ENCODE peak calls at places on chromosome 1, in ten cellular contexts. O is suprapubic skin, N is cardiac muscle cell, T is astrocyte of the cerebellum, X is IMR-90, K is psoas muscle, B is fibroblast of mammary gland, W is A549, U is colonic mucosa, M is body of pancreas. R is an unnamed sample.

GRCh38 chr1:211619033-211619996 is 40.4 kb upstream of the SLC30A1 start:
- DNase-seq in X (no peak), N (no peak), M (no peak), U (no peak), B (no peak), T (no peak), O (no peak), W (no peak), K (no peak), R (no peak)

GRCh38 chr1:59266927-59267293 is 30.0 kb upstream of the FGGY start:
- DNase-seq in K (no peak), B (no peak), N (no peak), U (no peak), M (no peak), X (no peak), W (no peak), O (no peak), T (no peak), R (no peak)

GRCh38 chr1:181178241-181178640 is 89.7 kb downstream of the IER5 start:
- DNase-seq in M (no peak), K (no peak), U (no peak), T (no peak), N (no peak), O (no peak), W (no peak), B (no peak), X (no peak), R (no peak)

GRCh38 chr1:192810253-192810880 is 1.5 kb downstream of the RGS2 start:
- DNase-seq in X (peak; percentile 82), O (no peak), U (peak; percentile 29), B (no peak), N (no peak), K (no peak), M (no peak), T (no peak), W (no peak), R (no peak)

GRCh38 chr1:31579374-31579773 is 3.1 kb downstream of the TINAGL1 start:
- DNase-seq in M (no peak), X (no peak), K (no peak), B (no peak), W (no peak), T (no peak), N (no peak), O (no peak), U (no peak), R (no peak)

GRCh38 chr1:27435566-27436203 is 43.3 kb downstream of the GPR3 start:
- DNase-seq in W (no peak), O (no peak), T (no peak), B (no peak), K (no peak), U (no peak), X (no peak), N (no peak), M (no peak), R (no peak)

GRCh38 chr1:155277896-155278688 is 829 bp downstream of the HCN3 start:
- DNase-seq in T (no peak), B (peak; percentile 12), O (peak; percentile 84), K (peak; percentile 69), X (peak; percentile 15), W (peak; percentile 86), N (peak; percentile 87), U (peak; percentile 78), M (peak; percentile 59), R (no peak)

GRCh38 chr1:209064850-209065249 is 518.7 kb upstream of the CAMK1G start:
- DNase-seq in X (no peak), U (no peak), W (no peak), O (no peak), B (no peak), N (no peak), T (no peak), M (no peak), K (no peak), R (no peak)

GRCh38 chr1:179587336-179587735 is 4.3 kb upstream of the TDRD5 start:
- DNase-seq in B (no peak), W (no peak), X (no peak), U (no peak), M (no peak), N (no peak), K (no peak), O (no peak), T (no peak), R (no peak)

GRCh38 chr1:179589524-179589923 is 2.1 kb upstream of the TDRD5 start:
- DNase-seq in N (no peak), X (no peak), O (no peak), B (peak; percentile 11), W (no peak), M (no peak), K (no peak), T (no peak), U (no peak), R (no peak)

GRCh38 chr1:179583869-179584268 is 7.8 kb upstream of the TDRD5 start:
- DNase-seq in N (no peak), M (no peak), W (no peak), X (no peak), T (no peak), B (no peak), O (no peak), K (no peak), U (no peak), R (no peak)

GRCh38 chr1:179588425-179589024 is 3.1 kb upstream of the TDRD5 start:
- DNase-seq in O (no peak), K (no peak), U (no peak), B (no peak), W (no peak), T (no peak), M (no peak), N (no peak), X (no peak), R (no peak)

DNA sequence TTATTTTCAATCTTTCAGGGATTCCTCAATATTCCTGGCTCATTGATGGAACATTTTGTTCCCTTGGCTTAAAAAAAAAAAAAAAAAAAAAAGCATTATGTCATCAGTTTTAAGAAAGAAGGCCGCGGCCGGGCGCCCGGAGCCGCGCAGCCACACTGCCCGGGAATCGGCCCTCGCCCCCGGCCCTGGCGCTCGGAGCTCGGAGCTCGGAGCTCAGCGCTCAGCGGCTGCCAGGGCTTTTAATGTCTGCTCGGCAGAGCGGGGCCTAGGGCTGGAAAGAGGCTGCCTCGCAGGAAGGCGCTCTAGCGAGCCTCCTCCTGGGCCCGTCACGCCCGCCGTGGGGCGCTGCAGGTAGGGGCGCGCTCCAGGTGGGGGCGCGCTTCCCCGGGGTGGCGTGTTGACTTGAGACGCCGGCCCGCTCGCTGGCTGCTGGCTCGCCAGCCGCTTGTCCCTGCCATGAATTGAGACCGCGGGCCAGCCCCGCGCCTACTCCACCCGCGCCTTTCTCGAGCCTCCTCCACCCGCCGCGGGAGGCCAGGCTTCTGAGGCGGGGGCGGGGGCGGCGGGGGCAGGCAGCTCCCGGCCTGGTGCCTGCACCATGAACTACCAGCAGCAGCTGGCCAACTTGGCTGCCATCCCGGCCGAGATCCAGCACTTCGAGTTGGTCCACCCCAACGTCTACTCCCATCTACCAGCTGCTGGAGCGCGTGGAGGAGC is 5.4 kb upstream of the TDRD5 start:
- DNase-seq in T (no peak), M (peak; percentile 75), N (peak; percentile 37), K (peak; percentile 56), O (peak; percentile 78), U (peak; percentile 72), W (peak; percentile 44), B (peak; percentile 21), X (no peak), R (no peak)
- TF ChIP-seq CTCF in T (peak; percentile 46), M (peak; percentile 59), N (peak; percentile 61), K (no peak), O (peak; percentile 60), U (peak; percentile 66), W (peak; percentile 79), B (no peak), X (peak; percentile 27), R (peak; percentile 42)

GRCh38 chr1:6450943-6451373 is 15.0 kb downstream of the TNFRSF25 start:
- DNase-seq in T (no peak), K (no peak), W (no peak), O (no peak), N (no peak), B (no peak), M (no peak), X (no peak), U (peak; percentile 93), R (no peak)
- H3K4me3 ChIP-seq in T (no peak overlapping the region), K (no peak overlapping the region), W (no peak overlapping the region), O (no peak overlapping the region), N (no peak overlapping the region), B (no peak overlapping the region), M (no peak overlapping the region), X (no peak overlapping the region), U (peak overlapping the region; percentile 13), R (no peak overlapping the region)

GRCh38 chr1:86503477-86504129 is 34.9 kb downstream of the CLCA1 start:
- DNase-seq in B (peak; percentile 22), W (no peak), K (peak; percentile 19), U (peak; percentile 48), X (peak; percentile 18), M (no peak), O (no peak), N (no peak), T (no peak), R (no peak)

GRCh38 chr1:86502721-86503430 is 34.1 kb downstream of the CLCA1 start:
- DNase-seq in N (no peak), O (no peak), X (no peak), M (no peak), T (no peak), K (no peak), W (no peak), U (peak; percentile 63), B (no peak), R (no peak)

GRCh38 chr1:86500731-86501130 is 32.0 kb downstream of the CLCA1 start:
- DNase-seq in X (peak; percentile 4), M (no peak), B (peak; percentile 30), T (no peak), N (no peak), W (no peak), U (no peak), O (no peak), K (no peak), R (no peak)

GRCh38 chr1:86504130-86504479 is 35.4 kb downstream of the CLCA1 start:
- DNase-seq in N (peak; percentile 63), M (no peak), X (no peak), T (no peak), W (no peak), O (no peak), K (no peak), B (no peak), U (no peak), R (no peak)

GRCh38 chr1:86499987-86500593 is 31.4 kb downstream of the CLCA1 start:
- DNase-seq in W (no peak), X (peak; percentile 32), T (no peak), M (no peak), N (peak; percentile 69), U (no peak), B (peak; percentile 51), K (no peak), O (no peak), R (no peak)
- TF ChIP-seq CTCF in W (peak; percentile 73), X (peak; percentile 100), T (peak; percentile 20), M (peak; percentile 97), N (peak; percentile 92), U (peak; percentile 86), B (peak; percentile 92), K (peak; percentile 61), O (peak; percentile 52), R (peak; percentile 33)

GRCh38 chr1:89994231-89994804 is 592 bp upstream of the ZNF326 start:
- DNase-seq in U (peak; percentile 40), B (no peak), K (peak; percentile 25), T (no peak), M (peak; percentile 56), O (peak; percentile 69), N (no peak), X (no peak), W (no peak), R (no peak)

GRCh38 chr1:89993541-89993940 is 1.4 kb upstream of the ZNF326 start:
- DNase-seq in M (no peak), X (no peak), N (no peak), K (peak; percentile 15), U (no peak), O (no peak), T (no peak), W (no peak), B (no peak), R (no peak)

GRCh38 chr1:89989099-89989498 is 5.8 kb upstream of the ZNF326 start:
- DNase-seq in U (no peak), O (no peak), K (no peak), B (no peak), T (no peak), X (no peak), M (no peak), N (no peak), W (no peak), R (no peak)

GRCh38 chr1:89989791-89990190 is 5.1 kb upstream of the ZNF326 start:
- DNase-seq in K (no peak), M (no peak), N (no peak), W (no peak), B (no peak), O (no peak), X (no peak), U (peak; percentile 81), T (no peak), R (no peak)

GRCh38 chr1:89990976-89991831 is 3.7 kb upstream of the ZNF326 start:
- DNase-seq in M (no peak), U (no peak), W (no peak), B (no peak), T (no peak), K (no peak), N (no peak), O (no peak), X (peak; percentile 28), R (no peak)
- H3K4me3 ChIP-seq in M (no peak overlapping the region), U (no peak overlapping the region), W (no peak overlapping the region), B (no peak overlapping the region), T (no peak overlapping the region), K (no peak overlapping the region), N (no peak overlapping the region), O (no peak overlapping the region), X (no peak overlapping the region), R (no peak overlapping the region)